ENCODE peak calls at places on chromosome 19, in seven cellular contexts. I, G, O, U, S, W and K are unnamed samples.

GRCh38 chr19:5655412-5655811 is 24.9 kb downstream of the MICOS13 start:
- DNase-seq in I (no peak), G (no peak), O (peak), U (no peak), S (no peak), W (no peak), K (no peak)

GRCh38 chr19:51546650-51547396 is 15.4 kb upstream of the SIGLEC6 start:
- DNase-seq in I (no peak), G (peak), O (no peak), U (no peak), S (no peak), W (no peak), K (no peak)

GRCh38 chr19:32189956-32190706 is 155.3 kb upstream of the ZNF507 start:
- DNase-seq in I (no peak), G (no peak), O (no peak), U (no peak), S (no peak), W (no peak), K (no peak)

GRCh38 chr19:39408392-39409206 is 2.0 kb downstream of the ZFP36 start:
- DNase-seq in I (no peak), G (peak), O (peak), U (no peak), S (no peak), W (peak), K (no peak)

GRCh38 chr19:48325265-48325910 is at the start of gene EMP3:
- DNase-seq in I (peak), G (peak), O (peak), U (peak), S (peak), W (peak), K (peak)

GRCh38 chr19:15532779-15533521 is 24.6 kb downstream of the CYP4F22 start:
- DNase-seq in I (no peak), G (peak), O (no peak), U (no peak), S (no peak), W (no peak), K (no peak)

GRCh38 chr19:7211191-7211988 is 82.8 kb downstream of the INSR start:
- DNase-seq in I (no peak), G (no peak), O (no peak), U (no peak), S (no peak), W (no peak), K (no peak)

GRCh38 chr19:40611900-40612698 is 10.9 kb downstream of the LTBP4 start:
- DNase-seq in I (no peak), G (no peak), O (peak), U (no peak), S (no peak), W (no peak), K (no peak)

GRCh38 chr19:23241433-23241832 is 8.8 kb downstream of the ZNF724 start:
- DNase-seq in I (no peak), G (no peak), O (no peak), U (no peak), S (no peak), W (peak), K (no peak)

GRCh38 chr19:47391510-47392223 is 27.7 kb downstream of the MEIS3 start:
- DNase-seq in I (peak), G (peak), O (peak), U (peak), S (peak), W (peak), K (peak)

GRCh38 chr19:34480971-34481821 is at the start of gene WTIP:
- DNase-seq in I (peak), G (peak), O (peak), U (no peak), S (peak), W (peak), K (no peak)

GRCh38 chr19:50819636-50820035 is 4.0 kb downstream of the KLK1 start:
- DNase-seq in I (no peak), G (no peak), O (no peak), U (no peak), S (no peak), W (no peak), K (no peak)

GRCh38 chr19:13484141-13484540 is 22.1 kb downstream of the CACNA1A start:
- DNase-seq in I (no peak), G (no peak), O (no peak), U (no peak), S (no peak), W (no peak), K (no peak)

GRCh38 chr19:13958043-13958442 is 5.7 kb downstream of the DCAF15 start:
- DNase-seq in I (no peak), G (no peak), O (no peak), U (no peak), S (no peak), W (no peak), K (no peak)

GRCh38 chr19:7533281-7533819 is 2.2 kb upstream of the PNPLA6 start:
- DNase-seq in I (peak), G (no peak), O (peak), U (peak), S (no peak), W (peak), K (no peak)

GRCh38 chr19:41226053-41226873 is 7.2 kb downstream of the AXL start:
- DNase-seq in I (peak), G (peak), O (peak), U (no peak), S (peak), W (peak), K (no peak)

GRCh38 chr19:39473443-39473960 is 7.1 kb upstream of the TIMM50 start:
- DNase-seq in I (no peak), G (no peak), O (no peak), U (no peak), S (no peak), W (no peak), K (no peak)

GRCh38 chr19:29881386-29881785 is 60.7 kb upstream of the URI1 start:
- DNase-seq in I (no peak), G (peak), O (no peak), U (no peak), S (no peak), W (no peak), K (no peak)

GRCh38 chr19:47035127-47035494 is 13.3 kb downstream of the TMEM160 start:
- DNase-seq in I (no peak), G (peak), O (peak), U (no peak), S (no peak), W (no peak), K (no peak)

GRCh38 chr19:51026554-51026831 is at the start of gene KLK11:
- DNase-seq in I (no peak), G (peak), O (no peak), U (no peak), S (no peak), W (no peak), K (no peak)

GRCh38 chr19:58338825-58339558 is 12.2 kb downstream of the ZSCAN22 start:
- DNase-seq in I (no peak), G (peak), O (no peak), U (no peak), S (no peak), W (no peak), K (no peak)

GRCh38 chr19:58563823-58564222 is 5.4 kb upstream of the UBE2M start:
- DNase-seq in I (no peak), G (no peak), O (no peak), U (no peak), S (no peak), W (no peak), K (no peak)

GRCh38 chr19:48174445-48175030 is 4.1 kb downstream of the ZSWIM9 start:
- DNase-seq in I (no peak), G (no peak), O (no peak), U (no peak), S (no peak), W (no peak), K (no peak)

GRCh38 chr19:19865750-19866598 is at the start of gene ZNF253:
- DNase-seq in I (peak), G (peak), O (peak), U (peak), S (peak), W (peak), K (peak)

GRCh38 chr19:14031719-14032480 is at the start of gene IL27RA:
- DNase-seq in I (peak), G (peak), O (peak), U (no peak), S (peak), W (peak), K (no peak)

GRCh38 chr19:22263121-22263520 is 23.1 kb upstream of the ZNF729 start:
- DNase-seq in I (no peak), G (no peak), O (no peak), U (no peak), S (no peak), W (no peak), K (no peak)

GRCh38 chr19:4472174-4472974 is at the start of gene HDGFL2:
- DNase-seq in I (no peak), G (no peak), O (no peak), U (no peak), S (no peak), W (no peak), K (no peak)

GRCh38 chr19:33715462-33715861 is 81.2 kb upstream of the KCTD15 start:
- DNase-seq in I (no peak), G (peak), O (no peak), U (no peak), S (no peak), W (no peak), K (no peak)

GRCh38 chr19:51078104-51078503 is 4.6 kb downstream of the KLK14 start:
- DNase-seq in I (no peak), G (no peak), O (no peak), U (no peak), S (no peak), W (no peak), K (no peak)

GRCh38 chr19:51514866-51515481 is 13.4 kb upstream of the SIGLEC12 start:
- DNase-seq in I (no peak), G (peak), O (peak), U (no peak), S (peak), W (peak), K (peak)

GRCh38 chr19:34350161-34350561 is 14.8 kb upstream of the GPI start:
- DNase-seq in I (no peak), G (no peak), O (peak), U (no peak), S (no peak), W (no peak), K (no peak)

GRCh38 chr19:27733551-27734266 is 1479.2 kb downstream of the UQCRFS1 start:
- DNase-seq in I (peak), G (no peak), O (no peak), U (no peak), S (no peak), W (no peak), K (no peak)

GRCh38 chr19:3710265-3710812 is 2.2 kb downstream of the TJP3 start:
- DNase-seq in I (peak), G (peak), O (peak), U (peak), S (peak), W (peak), K (no peak)

GRCh38 chr19:27920774-27921173 is 1292.2 kb downstream of the UQCRFS1 start:
- DNase-seq in I (no peak), G (no peak), O (no peak), U (no peak), S (no peak), W (no peak), K (no peak)

GRCh38 chr19:32830231-32831014 is 39.1 kb downstream of the SLC7A9 start:
- DNase-seq in I (no peak), G (peak), O (no peak), U (no peak), S (no peak), W (peak), K (no peak)

GRCh38 chr19:12783849-12784393 is 7.4 kb upstream of the JUNB start:
- DNase-seq in I (peak), G (peak), O (peak), U (peak), S (no peak), W (no peak), K (no peak)

GRCh38 chr19:33767898-33768413 is 28.7 kb upstream of the KCTD15 start:
- DNase-seq in I (no peak), G (peak), O (peak), U (no peak), S (no peak), W (peak), K (no peak)

GRCh38 chr19:36605101-36605838 is at the start of gene ZNF382:
- DNase-seq in I (peak), G (peak), O (peak), U (peak), S (no peak), W (peak), K (no peak)

GRCh38 chr19:57665261-57665806 is 3.4 kb upstream of the ZSCAN4 start:
- DNase-seq in I (no peak), G (no peak), O (no peak), U (no peak), S (no peak), W (no peak), K (no peak)

GRCh38 chr19:12774588-12775555 is at the start of gene HOOK2:
- DNase-seq in I (peak), G (peak), O (peak), U (peak), S (no peak), W (no peak), K (no peak)

GRCh38 chr19:2663920-2664571 is 38.4 kb downstream of the GNG7 start:
- DNase-seq in I (no peak), G (no peak), O (no peak), U (no peak), S (no peak), W (no peak), K (no peak)

GRCh38 chr19:2666344-2666994 is 36.0 kb downstream of the GNG7 start:
- DNase-seq in I (no peak), G (no peak), O (no peak), U (no peak), S (no peak), W (no peak), K (no peak)

GRCh38 chr19:2665103-2665502 is 37.4 kb downstream of the GNG7 start:
- DNase-seq in I (no peak), G (no peak), O (no peak), U (no peak), S (no peak), W (no peak), K (no peak)

GRCh38 chr19:2659856-2660432 is 42.5 kb downstream of the GNG7 start:
- DNase-seq in I (no peak), G (no peak), O (no peak), U (no peak), S (no peak), W (no peak), K (no peak)

DNA sequence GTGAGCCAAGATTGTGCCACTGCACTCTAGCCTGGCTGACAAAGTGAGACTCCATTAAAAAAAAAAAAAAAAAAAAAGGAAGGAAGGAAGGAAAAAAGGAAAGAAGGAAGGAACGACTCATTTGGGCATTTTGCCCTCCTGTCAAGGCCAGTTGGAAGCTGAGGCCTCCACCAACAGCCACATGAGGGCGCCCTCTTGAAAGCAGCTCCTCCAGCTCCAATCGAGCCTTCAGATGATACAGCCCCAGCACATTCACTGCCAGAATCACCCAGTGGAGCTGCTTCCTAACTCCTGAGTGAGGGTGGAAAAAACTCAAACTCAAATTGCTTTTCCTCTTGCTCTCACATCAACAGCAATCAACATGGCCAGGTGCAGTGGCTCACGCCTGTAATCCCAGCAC is 40.9 kb downstream of the GNG7 start:
- DNase-seq in I (no peak), G (peak), O (no peak), U (no peak), S (no peak), W (no peak), K (no peak)
- TF ChIP-seq CTCF in I (no peak), G (peak), O (no peak), U (no peak), S (no peak), W (no peak), K (peak)

GRCh38 chr19:10317857-10318462 is 2.1 kb upstream of the FDX2 start:
- DNase-seq in I (no peak), G (no peak), O (no peak), U (no peak), S (no peak), W (no peak), K (no peak)
- H3K4me3 ChIP-seq in I (no peak), G (no peak), O (no peak), U (no peak), S (no peak), W (no peak), K (no peak)

DNA sequence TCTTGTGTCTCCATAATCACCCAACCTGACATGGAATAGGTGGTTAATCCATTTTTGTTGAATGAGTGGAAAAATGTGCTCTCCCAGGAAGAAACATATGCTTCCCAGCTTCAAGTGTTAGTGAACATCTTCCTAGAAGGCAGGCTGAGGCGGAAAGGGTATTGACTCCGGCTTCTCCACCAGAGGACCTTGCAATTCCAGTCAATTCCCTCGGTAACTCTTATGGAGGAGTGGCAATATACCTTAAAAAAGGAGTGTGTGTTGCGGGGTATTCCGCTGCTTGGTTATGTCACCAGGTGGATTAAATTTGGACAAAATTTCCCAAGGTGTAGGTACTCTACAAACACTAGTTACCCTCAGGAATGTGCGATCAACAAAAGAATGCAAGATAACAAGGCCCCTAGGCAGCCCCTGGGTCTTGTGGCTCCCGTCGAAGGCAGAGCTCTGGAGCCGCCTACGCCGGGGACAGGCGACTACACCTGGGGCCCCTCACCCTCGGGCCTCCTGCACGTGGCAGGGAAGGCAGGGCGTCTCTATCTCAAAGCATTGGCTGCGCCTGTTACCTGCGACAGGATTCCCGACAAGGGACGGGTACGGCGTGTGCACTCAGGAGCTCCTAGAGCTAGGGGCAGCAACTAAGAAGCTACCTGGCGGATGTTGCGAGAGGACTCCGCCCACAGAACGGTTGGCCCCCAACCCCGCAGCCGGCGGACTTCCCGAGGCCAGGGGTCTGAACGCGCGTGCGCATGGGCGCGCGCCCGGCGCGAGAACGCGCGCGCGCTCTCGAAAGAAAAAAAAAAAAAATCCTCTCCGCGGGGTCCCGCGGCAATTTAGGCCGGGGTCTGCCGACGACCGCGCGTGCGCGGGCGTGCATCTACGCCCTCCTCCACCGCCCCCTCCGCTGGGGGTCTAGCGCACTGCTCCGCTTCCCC is at the start of gene WDR87:
- DNase-seq in I (peak), G (peak), O (peak), U (peak), S (peak), W (peak), K (no peak)
- TF ChIP-seq CTCF in I (no peak), G (no peak), O (no peak), U (no peak), S (peak), W (peak), K (peak)

DNA sequence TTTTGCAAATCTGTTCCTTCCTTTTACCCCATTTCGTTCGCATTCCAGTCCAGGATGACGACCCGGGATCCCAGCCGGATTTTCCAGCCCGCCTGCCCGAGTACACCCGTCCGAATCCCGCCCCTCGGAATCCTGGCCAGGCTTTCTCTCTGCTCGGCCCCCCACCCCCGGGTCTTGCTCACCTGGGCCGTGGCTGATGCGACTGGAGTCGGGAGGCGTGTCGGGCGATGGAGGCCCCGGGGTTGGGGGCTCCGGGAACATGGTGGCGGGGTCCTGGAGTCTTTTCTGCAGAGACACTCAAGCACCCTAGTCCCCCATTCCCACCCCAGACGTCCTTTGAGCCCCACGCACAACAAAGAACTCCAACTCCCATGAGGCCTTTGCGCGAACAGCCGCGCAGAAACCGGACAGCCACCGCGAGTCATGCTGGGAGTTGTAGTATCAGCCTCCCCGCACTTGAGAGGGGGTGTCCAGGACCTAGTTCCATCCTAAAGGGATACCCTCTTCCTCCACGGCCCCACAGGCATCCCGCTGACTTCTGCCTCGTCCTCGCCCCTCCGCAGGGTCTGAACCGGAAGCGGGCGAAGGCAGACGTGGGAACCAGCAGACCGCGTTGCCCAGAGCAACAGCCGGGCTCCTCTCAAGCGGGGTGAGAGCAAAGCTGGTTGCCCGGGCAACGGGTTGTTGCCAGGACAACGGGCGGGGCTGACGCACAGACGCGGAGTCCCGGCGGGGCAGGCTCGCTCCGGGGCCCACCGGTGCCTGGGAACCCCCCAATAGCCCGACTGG is 1.1 kb downstream of the SYT5 start:
- DNase-seq in I (no peak), G (peak), O (peak), U (no peak), S (peak), W (peak), K (no peak)
- H3K4me3 ChIP-seq in I (no peak), G (no peak), O (no peak), U (no peak), S (peak), W (peak), K (peak)

GRCh38 chr19:798415-799075 is 1.3 kb downstream of the PTBP1 start:
- DNase-seq in I (no peak), G (no peak), O (peak), U (no peak), S (no peak), W (no peak), K (no peak)

GRCh38 chr19:800360-801029 is 3.2 kb downstream of the PTBP1 start:
- DNase-seq in I (no peak), G (peak), O (peak), U (no peak), S (no peak), W (no peak), K (no peak)

GRCh38 chr19:801030-801860 is 4.0 kb downstream of the PTBP1 start:
- DNase-seq in I (peak), G (peak), O (peak), U (no peak), S (no peak), W (peak), K (peak)

GRCh38 chr19:797528-798414 is 519 bp downstream of the PTBP1 start:
- DNase-seq in I (peak), G (peak), O (peak), U (peak), S (peak), W (peak), K (peak)

GRCh38 chr19:799076-799881 is 2.0 kb downstream of the PTBP1 start:
- DNase-seq in I (no peak), G (peak), O (no peak), U (no peak), S (no peak), W (peak), K (no peak)
- TF ChIP-seq CTCF in I (no peak), G (peak), O (no peak), U (no peak), S (peak), W (peak), K (peak)